ENCODE peak calls at places on chromosome 3, in seven cellular contexts. G is NCI-H460; S is left cardiac atrium; P is iris pigment epithelial cell; V is mesothelial cell of epicardium; L is stimulated activated CD8-positive, alpha-beta memory T cell treated with anti-CD3 and anti-CD28 coated beads, Interleukin-15, amount 100 ng/mL, for 24 hours; Y is stimulated activated CD4-positive, alpha-beta T cell treated with anti-CD3 and anti-CD28 coated beads, Interleukin-12 subunit alpha, Interleukin-12 subunit beta, amount 100 ng/mL, for 48 hours. X is an unnamed sample.

GRCh38 chr3:10357592-10358308 is 36.8 kb upstream of the SEC13 start:
- DNase-seq in S (peak; percentile 59), L (no peak), V (no peak), Y (no peak), G (no peak), P (peak; percentile 82), X (no peak)

GRCh38 chr3:160225181-160226025 is at the start of gene C3orf80:
- DNase-seq in V (peak; percentile 66), G (peak; percentile 3), L (no peak), S (peak; percentile 61), P (peak; percentile 31), Y (no peak), X (no peak)

GRCh38 chr3:5160926-5161858 is 26.3 kb upstream of the EDEM1 start:
- DNase-seq in L (no peak), P (peak; percentile 21), G (no peak), Y (no peak), V (no peak), S (no peak), X (no peak)

GRCh38 chr3:156674911-156675743 is 737 bp downstream of the TIPARP start:
- DNase-seq in V (peak; percentile 68), S (peak; percentile 85), Y (no peak), P (peak; percentile 59), L (peak; percentile 19), G (no peak), X (peak; percentile 41)

GRCh38 chr3:126528800-126529541 is 5.0 kb downstream of the CHST13 start:
- DNase-seq in Y (no peak), P (peak; percentile 34), S (peak; percentile 19), L (no peak), G (no peak), V (no peak), X (no peak)

GRCh38 chr3:27993061-27993460 is 248.4 kb upstream of the CMC1 start:
- DNase-seq in V (no peak), S (no peak), G (no peak), L (no peak), P (no peak), Y (no peak), X (no peak)

GRCh38 chr3:15601399-15602145 is at the start of the genes BTD and HACL1:
- DNase-seq in V (peak; percentile 100), P (peak; percentile 100), L (peak; percentile 96), G (peak; percentile 98), S (peak; percentile 96), Y (peak; percentile 96), X (peak; percentile 96)

GRCh38 chr3:140717915-140718314 is 40.1 kb downstream of the TRIM42 start:
- DNase-seq in Y (no peak), G (no peak), P (no peak), S (no peak), L (no peak), V (no peak), X (no peak)

GRCh38 chr3:70072180-70072579 is 72.6 kb downstream of the SAMMSON start:
- DNase-seq in G (no peak), Y (no peak), L (no peak), P (peak; percentile 5), V (no peak), S (no peak), X (no peak)

X was measured in breast epithelium.